ENCODE peak calls at places on chromosome 5, in ten cellular contexts. V is Peyer's patch, D is left ventricle myocardium inferior, N is HCT116, C is ovary, O is colonic mucosa, W is brain microvascular endothelial cell, H is gastrocnemius medialis, Y is epithelial cell of esophagus, S is heart left ventricle. E is an unnamed sample.
A peak's percentile ranks its signal among the peaks of the same experiment; 100 is the strongest.

GRCh38 chr5:5011151-5011550 is 129.0 kb upstream of the ADAMTS16 start:
- DNase-seq in W (no peak), S (no peak), N (no peak), C (no peak), D (no peak), V (no peak), Y (no peak), H (no peak), O (no peak), E (no peak)

GRCh38 chr5:926416-927171 is 33.9 kb downstream of the TRIP13 start:
- DNase-seq in H (no peak), V (no peak), N (no peak), O (no peak), D (no peak), Y (peak; percentile 6), S (no peak), W (no peak), C (no peak), E (no peak)

GRCh38 chr5:87127426-87127825 is 140.3 kb upstream of the RASA1 start:
- DNase-seq in N (no peak), S (no peak), C (no peak), H (no peak), D (no peak), W (peak; percentile 49), O (no peak), V (no peak), Y (peak; percentile 81), E (no peak)

GRCh38 chr5:158414780-158415179 is 555.8 kb upstream of the CLINT1 start:
- DNase-seq in D (no peak), N (no peak), V (no peak), C (no peak), O (no peak), H (no peak), S (peak; percentile 26), W (peak; percentile 73), Y (peak; percentile 54), E (no peak)

GRCh38 chr5:65817936-65818335 is 95.9 kb downstream of the NLN start:
- DNase-seq in D (no peak), Y (no peak), C (no peak), W (no peak), H (no peak), O (no peak), N (no peak), S (no peak), V (no peak), E (no peak)

GRCh38 chr5:94174748-94175411 is 433.5 kb upstream of the POU5F2 start:
- DNase-seq in O (no peak), C (no peak), H (no peak), Y (peak; percentile 59), W (peak; percentile 13), N (no peak), V (no peak), S (no peak), D (no peak), E (no peak)

GRCh38 chr5:35884125-35884788 is 27.6 kb downstream of the IL7R start:
- DNase-seq in C (no peak), V (no peak), H (no peak), Y (peak; percentile 89), O (no peak), S (no peak), D (no peak), W (peak; percentile 70), N (no peak), E (peak; percentile 96)

GRCh38 chr5:20636686-20637085 is 648.7 kb upstream of the CDH18 start:
- DNase-seq in S (no peak), C (no peak), Y (peak; percentile 5), O (no peak), D (no peak), N (no peak), H (no peak), V (no peak), W (no peak), E (no peak)

GRCh38 chr5:168793844-168794837 is 215.0 kb upstream of the PANK3 start:
- DNase-seq in O (no peak), D (no peak), Y (peak; percentile 15), V (no peak), H (no peak), N (no peak), C (peak; percentile 63), S (peak; percentile 21), W (peak; percentile 23), E (no peak)

GRCh38 chr5:69502375-69503143 is 10.0 kb downstream of the OCLN start:
- DNase-seq in N (no peak), W (peak; percentile 53), S (no peak), V (no peak), H (no peak), D (no peak), C (no peak), O (no peak), Y (peak; percentile 89), E (no peak)

GRCh38 chr5:140480310-140481014 is 67.0 kb upstream of the EIF4EBP3 start:
- DNase-seq in N (no peak), V (no peak), C (no peak), H (no peak), W (no peak), D (no peak), S (no peak), O (no peak), Y (peak; percentile 24), E (no peak)
- H3K4me3 ChIP-seq in N (no peak overlapping the region), V (no peak overlapping the region), C (no peak overlapping the region), H (no peak overlapping the region), W (no peak overlapping the region), D (no peak overlapping the region), S (no peak overlapping the region), O (no peak overlapping the region), Y (no peak overlapping the region), E (no peak overlapping the region)

DNA sequence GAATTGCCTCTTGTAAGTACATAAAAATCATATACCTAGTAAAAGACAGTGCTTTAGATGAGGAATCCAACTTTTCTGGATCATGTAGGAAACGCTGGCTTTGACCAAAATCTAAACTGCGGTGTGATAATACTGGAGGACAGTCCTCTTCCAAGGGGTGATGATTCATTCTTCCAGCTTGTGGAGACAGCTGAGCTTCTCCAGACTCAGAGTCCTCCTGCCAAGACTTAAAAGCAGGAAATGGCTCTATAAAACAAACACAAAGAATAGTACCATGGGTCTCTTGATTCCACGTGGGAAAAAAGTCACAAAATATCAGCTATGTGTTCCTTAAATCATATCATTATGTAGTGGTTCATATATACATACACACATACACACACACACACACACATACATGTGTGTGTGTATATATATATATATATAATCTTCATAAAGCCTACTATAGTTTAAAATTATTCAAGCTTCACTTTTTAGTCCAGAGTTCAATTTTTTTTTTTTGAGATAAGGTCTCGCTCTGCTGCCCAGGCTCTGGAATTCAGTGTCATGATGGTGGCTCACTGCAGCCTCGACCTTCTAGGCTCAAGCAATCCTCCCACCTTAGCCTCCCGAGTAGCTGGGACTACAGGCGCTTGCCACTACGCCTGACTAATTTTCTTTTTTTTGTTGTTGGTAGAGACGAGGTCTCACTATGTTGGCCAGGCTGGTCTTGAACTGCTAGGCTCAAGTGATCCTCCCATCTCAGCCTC is 65.0 kb downstream of the PKD2L2 start:
- DNase-seq in Y (peak; percentile 67), S (peak; percentile 52), V (no peak), N (no peak), C (peak; percentile 62), O (no peak), D (no peak), H (peak; percentile 4), W (peak; percentile 88), E (no peak)
- H3K4me3 ChIP-seq in Y (no peak overlapping the region), S (no peak overlapping the region), V (no peak overlapping the region), N (no peak overlapping the region), C (no peak overlapping the region), O (no peak overlapping the region), D (no peak overlapping the region), H (no peak overlapping the region), W (no peak overlapping the region), E (no peak overlapping the region)

DNA sequence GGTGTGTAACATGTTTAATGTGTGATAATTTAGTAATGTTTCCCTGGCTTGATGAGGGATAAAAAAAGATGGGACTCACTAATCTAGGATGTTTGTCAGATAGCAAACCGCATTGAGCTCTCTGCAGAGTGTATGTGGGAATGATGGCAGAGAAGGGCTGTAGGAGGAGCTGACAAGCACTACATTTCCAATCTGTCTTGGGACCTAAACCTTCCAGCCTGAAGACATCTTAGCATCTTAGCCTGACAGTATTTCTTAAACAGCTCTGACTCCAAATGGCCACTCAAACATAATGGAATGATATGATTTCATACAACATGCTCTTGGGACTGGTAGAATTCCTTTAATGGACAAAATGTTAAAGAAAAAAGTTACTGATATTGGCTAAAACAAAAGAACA is 116.7 kb downstream of the PPP2R2B start:
- DNase-seq in W (no peak), C (no peak), D (no peak), O (no peak), H (no peak), Y (no peak), S (no peak), N (no peak), V (no peak), E (no peak)
- H3K4me3 ChIP-seq in W (no peak overlapping the region), C (no peak overlapping the region), D (no peak overlapping the region), O (no peak overlapping the region), H (no peak overlapping the region), Y (no peak overlapping the region), S (no peak overlapping the region), N (no peak overlapping the region), V (no peak overlapping the region), E (no peak overlapping the region)

GRCh38 chr5:56734066-56734766 is 81.1 kb upstream of the MAP3K1 start:
- DNase-seq in W (no peak), O (no peak), V (no peak), Y (no peak), C (no peak), N (no peak), H (no peak), S (no peak), D (no peak), E (no peak)

GRCh38 chr5:56735845-56736641 is 79.3 kb upstream of the MAP3K1 start:
- DNase-seq in H (no peak), S (no peak), V (peak; percentile 47), C (no peak), Y (no peak), D (no peak), N (no peak), W (no peak), O (no peak), E (peak; percentile 66)

GRCh38 chr5:56737002-56737621 is 78.2 kb upstream of the MAP3K1 start:
- DNase-seq in D (peak; percentile 21), C (no peak), H (no peak), S (no peak), W (peak; percentile 5), Y (peak; percentile 22), V (no peak), O (no peak), N (no peak), E (peak; percentile 23)

GRCh38 chr5:56732147-56732546 is 83.2 kb upstream of the MAP3K1 start:
- DNase-seq in D (no peak), S (no peak), O (no peak), N (no peak), H (no peak), Y (no peak), W (no peak), V (no peak), C (no peak), E (no peak)

DNA sequence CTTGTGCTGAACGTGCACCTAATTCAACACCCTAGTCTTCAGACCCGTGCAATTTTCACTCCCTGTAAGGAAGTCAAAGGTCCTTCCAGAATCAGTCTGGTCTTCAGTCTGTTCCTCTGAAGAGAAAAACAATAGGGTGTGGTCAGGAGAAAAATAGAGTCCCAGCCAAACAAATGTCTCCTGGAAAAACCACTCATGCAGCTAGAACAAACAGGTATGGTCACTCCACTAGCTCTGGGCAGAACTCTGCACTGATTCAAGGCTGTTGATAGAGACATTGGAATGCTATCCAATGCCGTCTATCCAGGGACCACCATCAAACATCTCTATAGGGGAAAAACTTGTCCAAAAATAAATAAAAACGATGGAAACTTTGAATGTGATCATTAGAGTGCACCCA is 81.8 kb upstream of the MAP3K1 start:
- DNase-seq in W (no peak), S (no peak), V (no peak), O (no peak), C (no peak), N (no peak), Y (peak; percentile 39), D (no peak), H (no peak), E (no peak)
- H3K4me3 ChIP-seq in W (no peak overlapping the region), S (no peak overlapping the region), V (no peak overlapping the region), O (no peak overlapping the region), C (no peak overlapping the region), N (no peak overlapping the region), Y (no peak overlapping the region), D (no peak overlapping the region), H (no peak overlapping the region), E (no peak overlapping the region)